ENCODE peak calls at places on chromosome 3, in six cellular contexts. One of them, this sample, is unnamed.

GRCh38 chr3:143604849-143605660 is 243.2 kb downstream of the SLC9A9 start:
- DNase-seq in A549: no peak
- DNase-seq in WTC11: no peak
- DNase-seq in K562: no peak
- DNase-seq in SK-N-SH: no peak
- DNase-seq in H1: no peak
- DNase-seq in this sample: no peak

GRCh38 chr3:156952011-156952410 is 125.9 kb downstream of the LEKR1 start:
- DNase-seq in SK-N-SH: no peak
- DNase-seq in H1: no peak
- DNase-seq in K562: no peak
- DNase-seq in WTC11: no peak
- DNase-seq in A549: no peak
- DNase-seq in this sample: no peak

GRCh38 chr3:105322570-105323273 is 44.0 kb upstream of the ALCAM start:
- DNase-seq in A549: no peak
- DNase-seq in K562: no peak
- DNase-seq in H1: no peak
- DNase-seq in WTC11: no peak
- DNase-seq in SK-N-SH: no peak
- DNase-seq in this sample: no peak

GRCh38 chr3:152322756-152323155 is 54.0 kb downstream of the MBNL1 start:
- DNase-seq in SK-N-SH: no peak
- DNase-seq in A549: no peak
- DNase-seq in K562: no peak
- DNase-seq in H1: no peak
- DNase-seq in WTC11: no peak
- DNase-seq in this sample: peak; percentile 42

GRCh38 chr3:52240059-52240885 is 1.3 kb upstream of the TWF2 start:
- DNase-seq in A549: peak; percentile 49
- DNase-seq in SK-N-SH: peak; percentile 82
- DNase-seq in WTC11: no peak
- DNase-seq in H1: no peak
- DNase-seq in K562: peak; percentile 34
- DNase-seq in this sample: no peak

GRCh38 chr3:10391391-10391790 is 70.5 kb upstream of the SEC13 start:
- DNase-seq in WTC11: no peak
- DNase-seq in A549: no peak
- DNase-seq in SK-N-SH: no peak
- DNase-seq in H1: no peak
- DNase-seq in K562: no peak
- DNase-seq in this sample: no peak

GRCh38 chr3:176566757-176567156 is 630.5 kb downstream of the TBL1XR1 start:
- DNase-seq in A549: no peak
- DNase-seq in H1: no peak
- DNase-seq in K562: no peak
- DNase-seq in WTC11: no peak
- DNase-seq in SK-N-SH: no peak
- DNase-seq in this sample: no peak

GRCh38 chr3:66673305-66673704 is 172.5 kb upstream of the LRIG1 start:
- DNase-seq in K562: no peak
- DNase-seq in H1: no peak
- DNase-seq in SK-N-SH: no peak
- DNase-seq in WTC11: no peak
- DNase-seq in A549: no peak
- DNase-seq in this sample: no peak

GRCh38 chr3:183252973-183253363 is at the start of gene B3GNT5:
- DNase-seq in H1: no peak
- DNase-seq in WTC11: peak; percentile 54
- DNase-seq in SK-N-SH: peak; percentile 67
- DNase-seq in A549: peak; percentile 46
- DNase-seq in K562: peak; percentile 74
- DNase-seq in this sample: peak; percentile 16

GRCh38 chr3:127008236-127008635 is 25.3 kb downstream of the PLXNA1 start:
- DNase-seq in SK-N-SH: peak; percentile 59
- DNase-seq in A549: no peak
- DNase-seq in H1: no peak
- DNase-seq in WTC11: no peak
- DNase-seq in K562: no peak
- DNase-seq in this sample: no peak

GRCh38 chr3:32662638-32663037 is 22.4 kb upstream of the CNOT10 start:
- DNase-seq in WTC11: no peak
- DNase-seq in H1: no peak
- DNase-seq in A549: no peak
- DNase-seq in SK-N-SH: no peak
- DNase-seq in K562: no peak
- DNase-seq in this sample: no peak

GRCh38 chr3:134348524-134348923 is 25.7 kb downstream of the AMOTL2 start:
- DNase-seq in SK-N-SH: no peak
- DNase-seq in H1: no peak
- DNase-seq in WTC11: peak; percentile 5
- DNase-seq in A549: no peak
- DNase-seq in K562: no peak
- DNase-seq in this sample: no peak

GRCh38 chr3:71523628-71524027 is 59.9 kb downstream of the FOXP1 start:
- DNase-seq in WTC11: no peak
- DNase-seq in H1: no peak
- DNase-seq in A549: no peak
- DNase-seq in K562: no peak
- DNase-seq in SK-N-SH: no peak
- DNase-seq in this sample: no peak

GRCh38 chr3:25246921-25247320 is 181.1 kb upstream of the RARB start:
- DNase-seq in A549: no peak
- DNase-seq in SK-N-SH: no peak
- DNase-seq in WTC11: peak; percentile 23
- DNase-seq in H1: peak; percentile 1
- DNase-seq in K562: no peak
- DNase-seq in this sample: no peak

GRCh38 chr3:50288387-50289007 is 3.7 kb downstream of the IFRD2 start:
- DNase-seq in WTC11: no peak
- DNase-seq in SK-N-SH: no peak
- DNase-seq in K562: no peak
- DNase-seq in H1: no peak
- DNase-seq in A549: no peak
- DNase-seq in this sample: no peak

GRCh38 chr3:177932346-177932745 is 603.9 kb upstream of the KCNMB2 start:
- DNase-seq in H1: no peak
- DNase-seq in SK-N-SH: no peak
- DNase-seq in A549: no peak
- DNase-seq in K562: no peak
- DNase-seq in WTC11: no peak
- DNase-seq in this sample: peak; percentile 64

DNA sequence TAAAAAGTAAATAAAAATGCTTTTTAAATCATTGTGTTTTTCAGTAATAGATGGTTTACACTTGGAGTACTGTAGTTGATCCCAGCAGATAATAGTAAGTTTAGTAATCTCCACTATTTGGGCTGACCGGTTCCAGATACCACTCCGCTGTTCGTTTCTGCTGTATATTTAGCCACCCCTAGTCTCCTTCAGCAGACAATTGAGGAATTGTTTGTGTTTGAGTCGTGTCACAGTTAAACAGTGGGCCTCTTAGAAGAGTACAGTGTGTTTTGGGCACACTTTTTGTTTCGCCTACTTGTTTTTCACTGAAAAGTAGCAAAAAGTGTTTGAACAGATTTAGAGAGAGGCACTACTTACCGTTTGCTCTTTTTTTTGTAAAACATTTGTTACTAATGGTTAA is 33.2 kb downstream of the PAK2 start:
- DNase-seq in SK-N-SH: no peak
- DNase-seq in K562: no peak
- DNase-seq in A549: no peak
- DNase-seq in WTC11: no peak
- DNase-seq in H1: no peak
- DNase-seq in this sample: no peak
- TF ChIP-seq MAX in SK-N-SH: no peak
- TF ChIP-seq MAX in K562: no peak
- TF ChIP-seq MAX in A549: no peak
- TF ChIP-seq MAX in WTC11: no peak
- TF ChIP-seq MAX in H1: no peak
- TF ChIP-seq MAX in this sample: no peak

GRCh38 chr3:86958534-86958933 is 32.4 kb downstream of the VGLL3 start:
- DNase-seq in K562: no peak
- DNase-seq in H1: peak; percentile 34
- DNase-seq in SK-N-SH: no peak
- DNase-seq in WTC11: no peak
- DNase-seq in A549: no peak
- DNase-seq in this sample: no peak

GRCh38 chr3:86950717-86951116 is 40.2 kb downstream of the VGLL3 start:
- DNase-seq in WTC11: no peak
- DNase-seq in H1: no peak
- DNase-seq in K562: no peak
- DNase-seq in A549: no peak
- DNase-seq in SK-N-SH: no peak
- DNase-seq in this sample: no peak

GRCh38 chr3:86954226-86954625 is 36.7 kb downstream of the VGLL3 start:
- DNase-seq in A549: no peak
- DNase-seq in WTC11: no peak
- DNase-seq in H1: no peak
- DNase-seq in K562: no peak
- DNase-seq in SK-N-SH: no peak
- DNase-seq in this sample: no peak

GRCh38 chr3:86951343-86951742 is 39.6 kb downstream of the VGLL3 start:
- DNase-seq in K562: no peak
- DNase-seq in WTC11: no peak
- DNase-seq in SK-N-SH: no peak
- DNase-seq in H1: no peak
- DNase-seq in A549: peak; percentile 13
- DNase-seq in this sample: no peak

GRCh38 chr3:86954751-86955150 is 36.2 kb downstream of the VGLL3 start:
- DNase-seq in WTC11: no peak
- DNase-seq in H1: no peak
- DNase-seq in SK-N-SH: no peak
- DNase-seq in K562: no peak
- DNase-seq in A549: no peak
- DNase-seq in this sample: no peak
- TF ChIP-seq MAX in WTC11: no peak
- TF ChIP-seq MAX in H1: no peak
- TF ChIP-seq MAX in SK-N-SH: no peak
- TF ChIP-seq MAX in K562: no peak
- TF ChIP-seq MAX in A549: no peak
- TF ChIP-seq MAX in this sample: no peak

DNA sequence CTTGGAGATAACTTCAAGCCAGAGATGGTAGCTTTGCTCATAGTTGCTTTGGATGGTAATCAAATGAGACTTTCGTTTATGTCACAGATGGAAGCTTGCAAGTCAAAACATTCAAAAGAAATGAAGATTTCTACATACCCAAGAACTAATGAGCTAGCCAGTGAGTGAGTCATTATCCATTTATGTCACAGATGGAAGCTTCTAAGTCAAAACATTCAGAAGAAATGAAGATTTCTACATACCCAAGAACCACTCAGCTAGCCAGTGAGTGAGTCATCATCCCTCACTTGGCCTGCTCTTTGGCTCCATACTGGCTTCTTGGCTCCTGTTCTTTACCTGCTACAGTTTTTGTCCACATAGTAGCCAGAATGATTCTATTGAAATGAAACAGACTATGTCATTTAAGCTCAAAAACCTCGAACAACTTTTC is 559.8 kb upstream of the CBLB start:
- DNase-seq in SK-N-SH: peak; percentile 7
- DNase-seq in K562: no peak
- DNase-seq in H1: no peak
- DNase-seq in WTC11: no peak
- DNase-seq in A549: peak; percentile 79
- DNase-seq in this sample: peak; percentile 18
- TF ChIP-seq MAX in SK-N-SH: peak; percentile 28
- TF ChIP-seq MAX in K562: no peak
- TF ChIP-seq MAX in H1: no peak
- TF ChIP-seq MAX in WTC11: no peak
- TF ChIP-seq MAX in A549: no peak
- TF ChIP-seq MAX in this sample: no peak

DNA sequence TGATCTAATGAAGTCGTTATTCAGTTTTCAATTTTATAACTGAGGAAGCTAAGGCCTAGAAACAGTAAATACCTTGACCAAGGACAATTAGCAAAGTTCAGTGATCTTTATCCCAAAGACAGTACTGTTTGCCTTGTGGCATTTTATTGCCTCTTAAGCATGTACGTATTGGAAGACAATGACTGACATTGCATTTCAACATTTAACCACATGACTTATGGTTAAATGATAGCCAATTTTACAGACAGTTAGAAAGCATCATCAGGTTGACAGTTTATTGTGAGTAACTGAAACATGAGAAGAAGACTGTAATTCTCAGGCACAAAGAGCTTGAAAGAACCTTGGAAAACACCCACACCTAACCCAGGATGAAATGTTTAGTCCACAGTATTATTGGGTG is 390.8 kb upstream of the ZNF385D start:
- DNase-seq in A549: no peak
- DNase-seq in K562: no peak
- DNase-seq in H1: no peak
- DNase-seq in SK-N-SH: no peak
- DNase-seq in WTC11: no peak
- DNase-seq in this sample: no peak
- TF ChIP-seq MAX in A549: no peak
- TF ChIP-seq MAX in K562: no peak
- TF ChIP-seq MAX in H1: no peak
- TF ChIP-seq MAX in SK-N-SH: no peak
- TF ChIP-seq MAX in WTC11: no peak
- TF ChIP-seq MAX in this sample: no peak

DNA sequence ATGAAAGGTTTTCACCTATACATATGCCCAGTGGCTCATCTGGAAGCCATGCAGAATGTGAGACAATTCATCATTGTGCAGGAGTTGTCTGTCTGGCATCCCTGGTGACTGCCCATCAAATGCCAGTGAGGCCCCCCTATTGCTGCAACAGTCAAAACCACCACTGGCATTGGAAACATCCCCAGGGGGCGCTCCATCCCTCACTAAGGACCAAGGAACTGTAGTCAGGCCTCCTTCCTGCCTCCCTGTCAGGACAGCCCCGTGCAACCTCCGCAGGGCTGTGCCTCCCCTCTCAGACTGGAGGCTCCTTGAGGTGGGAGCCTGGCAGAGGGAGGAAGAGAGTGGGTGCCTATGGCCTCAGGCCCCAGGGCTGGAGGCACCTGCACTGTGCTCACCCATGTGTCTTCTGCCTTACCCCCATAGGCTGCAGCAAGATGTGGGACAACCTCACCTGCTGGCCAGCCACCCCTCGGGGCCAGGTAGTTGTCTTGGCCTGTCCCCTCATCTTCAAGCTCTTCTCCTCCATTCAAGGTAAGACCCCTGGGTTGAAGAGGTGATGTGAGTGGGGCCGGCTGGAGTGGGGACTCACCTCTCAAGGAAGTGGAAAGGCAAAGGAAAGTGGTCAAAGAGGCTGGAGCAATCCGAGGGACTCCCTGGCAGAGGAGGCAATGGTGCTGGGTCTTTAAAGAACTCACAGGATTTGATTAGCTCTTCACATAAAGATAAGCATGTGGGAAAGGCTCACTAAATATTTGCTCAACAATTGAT is 16.5 kb downstream of the VIPR1 start:
- DNase-seq in SK-N-SH: no peak
- DNase-seq in A549: no peak
- DNase-seq in H1: no peak
- DNase-seq in WTC11: peak; percentile 80
- DNase-seq in K562: peak; percentile 42
- DNase-seq in this sample: no peak
- TF ChIP-seq MAX in SK-N-SH: no peak
- TF ChIP-seq MAX in A549: no peak
- TF ChIP-seq MAX in H1: no peak
- TF ChIP-seq MAX in WTC11: no peak
- TF ChIP-seq MAX in K562: no peak
- TF ChIP-seq MAX in this sample: no peak